ENCODE peak calls at places on chromosomes 5 and 9, in eight cellular contexts. M is body of pancreas; Q is activated T-helper 1 cell treated with Interleukin-2 at 50 U/mL for 16 hours; K is CD8-positive, alpha-beta memory T cell; Y is posterior cingulate gyrus; X is AG09319; L is left colon; I is adrenal gland. F is an unnamed sample.

GRCh38 chr9:97895695-97896332 is 26.5 kb downstream of the TRMO start:
- DNase-seq in M (no peak), Q (no peak), K (no peak), Y (no peak), X (no peak), L (no peak), I (no peak), F (no peak)

GRCh38 chr5:23033864-23034263 is 180.7 kb upstream of the CDH12 start:
- DNase-seq in M (no peak), Q (no peak), K (no peak), Y (no peak), X (no peak), L (no peak), I (no peak), F (no peak)

GRCh38 chr5:86979801-86980510 is 287.7 kb upstream of the RASA1 start:
- DNase-seq in M (no peak), Q (no peak), K (no peak), Y (no peak), X (no peak), L (no peak), I (no peak), F (no peak)

GRCh38 chr5:44911501-44911900 is 102.8 kb downstream of the MRPS30 start:
- DNase-seq in M (no peak), Q (no peak), K (no peak), Y (no peak), X (no peak), L (no peak), I (no peak), F (no peak)

GRCh38 chr5:74310967-74311930 is 329.3 kb downstream of the ENC1 start:
- DNase-seq in M (no peak), Q (no peak), K (no peak), Y (no peak), X (no peak), L (no peak), I (no peak), F (no peak)

GRCh38 chr5:30918171-30918570 is 275.3 kb upstream of the CDH6 start:
- DNase-seq in M (no peak), Q (no peak), K (no peak), Y (no peak), X (no peak), L (no peak), I (no peak), F (no peak)

GRCh38 chr9:121285835-121286687 is 18.1 kb downstream of the GSN start:
- DNase-seq in M (peak), Q (no peak), K (no peak), Y (peak), X (no peak), L (peak), I (peak), F (no peak)

GRCh38 chr5:106094128-106094726 is 1576.5 kb downstream of the EFNA5 start:
- DNase-seq in M (no peak), Q (no peak), K (no peak), Y (no peak), X (peak), L (peak), I (peak), F (no peak)

GRCh38 chr9:121298016-121298538 is 30.1 kb downstream of the GSN start:
- DNase-seq in M (no peak), Q (no peak), K (no peak), Y (no peak), X (no peak), L (peak), I (peak), F (no peak)

GRCh38 chr9:121767176-121767769 is 115.8 kb downstream of the DAB2IP start:
- DNase-seq in M (no peak), Q (no peak), K (no peak), Y (no peak), X (no peak), L (no peak), I (no peak), F (no peak)

GRCh38 chr5:133149333-133149732 is 97.5 kb downstream of the HSPA4 start:
- DNase-seq in M (peak), Q (no peak), K (no peak), Y (no peak), X (no peak), L (no peak), I (no peak), F (no peak)

GRCh38 chr5:136174021-136174659 is 18.8 kb downstream of the SMIM32 start:
- DNase-seq in M (no peak), Q (no peak), K (no peak), Y (no peak), X (peak), L (no peak), I (no peak), F (no peak)

GRCh38 chr5:93620487-93621339 is 37.7 kb downstream of the NR2F1 start:
- DNase-seq in M (peak), Q (no peak), K (peak), Y (peak), X (no peak), L (peak), I (peak), F (peak)

GRCh38 chr5:87645241-87645640 is 232.5 kb upstream of the CCNH start:
- DNase-seq in M (no peak), Q (no peak), K (no peak), Y (no peak), X (no peak), L (no peak), I (no peak), F (no peak)

GRCh38 chr9:105554042-105554441 is 3.9 kb upstream of the FKTN start:
- DNase-seq in M (no peak), Q (no peak), K (no peak), Y (no peak), X (no peak), L (no peak), I (no peak), F (no peak)

GRCh38 chr9:115946530-115946929 is 207.1 kb upstream of the PAPPA start:
- DNase-seq in M (no peak), Q (no peak), K (no peak), Y (no peak), X (no peak), L (no peak), I (no peak), F (no peak)

GRCh38 chr9:109459423-109459822 is 38.7 kb downstream of the PTPN3 start:
- DNase-seq in M (no peak), Q (no peak), K (no peak), Y (no peak), X (no peak), L (no peak), I (no peak), F (no peak)

GRCh38 chr5:99285606-99286005 is 356.8 kb upstream of the CHD1 start:
- DNase-seq in M (no peak), Q (no peak), K (no peak), Y (no peak), X (no peak), L (no peak), I (no peak), F (no peak)